ENCODE peak calls at places on chromosomes 16 and 17, in seven cellular contexts. E is astrocyte of the spinal cord; M is astrocyte of the hippocampus; X is esophagus squamous epithelium; G is T-cell; Y is HTR-8/SVneo; Q is effector memory CD4-positive, alpha-beta T cell. Z is an unnamed sample.

GRCh38 chr17:63596856-63597557 is 3.7 kb upstream of the TACO1 start:
- DNase-seq in X (no peak), M (no peak), E (no peak), Y (no peak), G (no peak), Q (no peak), Z (no peak)

GRCh38 chr17:68698761-68699160 is 97.6 kb upstream of the FAM20A start:
- DNase-seq in M (no peak), G (no peak), X (no peak), Q (no peak), E (no peak), Y (no peak), Z (peak; percentile 19)

GRCh38 chr17:42317256-42317966 is 29.1 kb downstream of the STAT5A start:
- DNase-seq in X (no peak), E (no peak), Q (no peak), G (no peak), M (no peak), Y (no peak), Z (no peak)

GRCh38 chr16:4376126-4376819 is 4.6 kb downstream of the VASN start:
- DNase-seq in G (no peak), Y (no peak), X (no peak), Q (no peak), M (peak; percentile 96), E (peak; percentile 82), Z (no peak)

GRCh38 chr16:55502801-55503366 is 6.0 kb upstream of the LPCAT2 start:
- DNase-seq in E (peak; percentile 98), Y (peak; percentile 78), M (peak; percentile 95), Q (no peak), X (no peak), G (no peak), Z (no peak)

GRCh38 chr17:65194670-65195334 is 57.6 kb downstream of the RGS9 start:
- DNase-seq in Y (no peak), E (no peak), M (no peak), Q (no peak), G (no peak), X (no peak), Z (no peak)

GRCh38 chr17:64148699-64149098 is 18.8 kb upstream of the ERN1 start:
- DNase-seq in Y (no peak), E (no peak), M (no peak), X (no peak), Q (no peak), G (no peak), Z (no peak)

GRCh38 chr16:85431431-85432124 is 181.5 kb upstream of the GSE1 start:
- DNase-seq in Q (no peak), X (no peak), M (no peak), G (no peak), E (no peak), Y (no peak), Z (no peak)

GRCh38 chr17:68204736-68205135 is 43.1 kb upstream of the AMZ2 start:
- DNase-seq in Y (peak; percentile 53), E (no peak), G (no peak), M (no peak), Q (no peak), X (no peak), Z (no peak)

GRCh38 chr17:78541488-78542237 is 35.5 kb downstream of the DNAH17 start:
- DNase-seq in Q (no peak), G (no peak), E (no peak), M (no peak), Y (no peak), X (no peak), Z (no peak)

GRCh38 chr16:66159987-66160386 is 206.5 kb upstream of the CDH5 start:
- DNase-seq in X (no peak), M (no peak), Y (no peak), G (no peak), E (no peak), Q (no peak), Z (no peak)

GRCh38 chr17:8025176-8025911 is 13.5 kb upstream of the ALOX15B start:
- DNase-seq in E (no peak), M (no peak), X (no peak), G (no peak), Y (no peak), Q (no peak), Z (no peak)

GRCh38 chr16:85715169-85716015 is 26.6 kb upstream of the GINS2 start:
- DNase-seq in M (peak; percentile 34), E (no peak), G (no peak), Q (no peak), X (no peak), Y (no peak), Z (no peak)

GRCh38 chr17:5631958-5632357 is 47.6 kb upstream of the NLRP1 start:
- DNase-seq in G (no peak), Y (no peak), M (peak; percentile 16), Q (no peak), X (no peak), E (no peak), Z (no peak)

GRCh38 chr17:62898239-62898864 is 67.7 kb upstream of the TANC2 start:
- DNase-seq in M (no peak), G (no peak), Q (no peak), X (no peak), E (no peak), Y (peak; percentile 54), Z (no peak)

GRCh38 chr16:57304169-57305061 is 19.9 kb upstream of the PLLP start:
- DNase-seq in Q (no peak), E (peak; percentile 49), X (no peak), M (peak; percentile 89), G (no peak), Y (no peak), Z (no peak)

GRCh38 chr16:3249020-3249419 is 7.4 kb downstream of the MEFV start:
- DNase-seq in M (no peak), Q (no peak), G (no peak), X (no peak), Y (no peak), E (no peak), Z (no peak)

GRCh38 chr17:76383645-76384221 is 676 bp upstream of the SPHK1 start:
- DNase-seq in X (no peak), Y (peak; percentile 59), Q (peak; percentile 13), E (peak; percentile 55), G (peak; percentile 9), M (peak; percentile 73), Z (peak; percentile 28)

GRCh38 chr16:57863434-57864160 is 61.3 kb upstream of the KIFC3 start:
- DNase-seq in X (no peak), Q (no peak), M (peak; percentile 86), Y (peak; percentile 81), E (peak; percentile 83), G (no peak), Z (no peak)

GRCh38 chr17:76239538-76240274 is 587 bp downstream of the RNF157 start:
- DNase-seq in Y (no peak), G (no peak), E (no peak), M (peak; percentile 11), Q (no peak), X (no peak), Z (no peak)

GRCh38 chr17:80154166-80154565 is 7.2 kb upstream of the EIF4A3 start:
- DNase-seq in Q (no peak), M (no peak), G (no peak), X (no peak), Y (no peak), E (no peak), Z (no peak)

GRCh38 chr17:83082899-83083367 is 3.5 kb downstream of the METRNL start:
- DNase-seq in E (no peak), Q (no peak), M (no peak), X (no peak), G (no peak), Y (no peak), Z (no peak)

GRCh38 chr17:50129303-50129945 is 536 bp downstream of the SAMD14 start:
- DNase-seq in G (peak; percentile 49), E (peak; percentile 18), M (peak; percentile 62), Q (peak; percentile 44), X (no peak), Y (no peak), Z (peak; percentile 28)

GRCh38 chr17:65020284-65020683 is 36.3 kb downstream of the GNA13 start:
- DNase-seq in Q (no peak), X (no peak), M (no peak), E (peak; percentile 45), Y (peak; percentile 41), G (no peak), Z (no peak)

GRCh38 chr17:67467500-67468481 is 90.7 kb downstream of the PITPNC1 start:
- DNase-seq in G (no peak), Y (no peak), E (no peak), M (no peak), X (no peak), Q (no peak), Z (no peak)

GRCh38 chr17:81303385-81303784 is 8.3 kb upstream of the SLC38A10 start:
- DNase-seq in M (no peak), Y (no peak), X (no peak), G (no peak), E (no peak), Q (no peak), Z (no peak)

GRCh38 chr17:33233855-33234228 is 59.3 kb downstream of the ASIC2 start:
- DNase-seq in M (peak; percentile 16), G (no peak), Q (peak; percentile 10), Y (no peak), X (no peak), E (no peak), Z (no peak)

GRCh38 chr16:69522732-69523404 is 42.9 kb upstream of the NFAT5 start:
- DNase-seq in Y (no peak), Q (no peak), M (no peak), G (no peak), E (no peak), X (no peak), Z (no peak)

GRCh38 chr17:8357910-8358309 is 18.3 kb downstream of the ODF4 start:
- DNase-seq in X (no peak), G (no peak), M (no peak), E (no peak), Y (no peak), Q (no peak), Z (no peak)

GRCh38 chr16:67555795-67556212 is 6.5 kb upstream of the CTCF start:
- DNase-seq in E (peak; percentile 56), Q (no peak), Y (peak; percentile 30), M (no peak), X (no peak), G (no peak), Z (no peak)

GRCh38 chr16:9521749-9522370 is 430.4 kb downstream of the HAPSTR1 start:
- DNase-seq in E (no peak), X (no peak), Q (no peak), M (peak; percentile 35), Y (no peak), G (no peak), Z (no peak)

GRCh38 chr17:58084317-58084981 is 1.2 kb downstream of the DYNLL2 start:
- DNase-seq in E (no peak), X (no peak), Q (peak; percentile 37), M (peak; percentile 47), Y (peak; percentile 53), G (peak; percentile 58), Z (no peak)

GRCh38 chr16:13940397-13940933 is 20.5 kb downstream of the ERCC4 start:
- DNase-seq in Y (no peak), M (no peak), G (no peak), X (no peak), Q (no peak), E (no peak), Z (no peak)

Z was measured in GDM1.